ENCODE peak calls at places on chromosomes 6 and 20, in six cellular contexts. R, T, Y, P, S and W are unnamed samples.

GRCh38 chr6:38773338-38773737 is 58.2 kb downstream of the DNAH8 start:
- DNase-seq in S (no peak), P (peak; percentile 18), R (no peak), T (no peak), Y (no peak), W (no peak)

GRCh38 chr6:144266091-144266649 is 19.0 kb upstream of the UTRN start:
- DNase-seq in R (no peak), S (no peak), P (peak; percentile 9), T (no peak), Y (peak; percentile 29), W (peak; percentile 87)

GRCh38 chr6:89562114-89562815 is 76.3 kb downstream of the LYRM2 start:
- DNase-seq in Y (no peak), S (no peak), P (no peak), R (no peak), T (no peak), W (no peak)

GRCh38 chr6:163285689-163286088 is 128.8 kb upstream of the QKI start:
- DNase-seq in R (no peak), T (no peak), Y (no peak), P (no peak), S (no peak), W (no peak)

GRCh38 chr6:136793348-136793747 is 1.1 kb upstream of the MAP3K5 start:
- DNase-seq in S (no peak), T (no peak), R (no peak), P (no peak), Y (no peak), W (no peak)

GRCh38 chr6:93749191-93749590 is 329.8 kb upstream of the EPHA7 start:
- DNase-seq in R (no peak), S (no peak), P (no peak), T (no peak), Y (no peak), W (no peak)

GRCh38 chr20:19090332-19090731 is 122.1 kb upstream of the SLC24A3 start:
- DNase-seq in R (no peak), Y (no peak), P (no peak), S (no peak), T (no peak), W (no peak)

GRCh38 chr20:39829255-39829654 is 859.8 kb downstream of the MAFB start:
- DNase-seq in P (no peak), R (no peak), T (no peak), S (no peak), Y (no peak), W (no peak)

GRCh38 chr6:37889015-37889885 is 69.7 kb downstream of the ZFAND3 start:
- DNase-seq in T (no peak), Y (no peak), S (no peak), R (no peak), P (peak; percentile 56), W (no peak)

GRCh38 chr6:134921980-134922313 is 28.0 kb downstream of the ALDH8A1 start:
- DNase-seq in Y (no peak), S (no peak), P (no peak), T (no peak), R (no peak), W (no peak)

GRCh38 chr20:62772994-62773858 is 23.0 kb upstream of the MRGBP start:
- DNase-seq in S (no peak), P (peak; percentile 34), Y (no peak), R (no peak), T (no peak), W (no peak)

GRCh38 chr20:16283978-16284377 is 289.3 kb downstream of the KIF16B start:
- DNase-seq in R (no peak), Y (no peak), T (no peak), P (no peak), S (no peak), W (no peak)

GRCh38 chr6:7723041-7723447 is 2.9 kb upstream of the BMP6 start:
- DNase-seq in P (peak; percentile 86), T (peak; percentile 90), R (no peak), S (no peak), Y (peak; percentile 81), W (peak; percentile 89)

GRCh38 chr6:122789862-122790739 is 1.0 kb downstream of the SMPDL3A start:
- DNase-seq in S (peak; percentile 13), Y (no peak), P (peak; percentile 6), R (no peak), T (no peak), W (no peak)

DNA sequence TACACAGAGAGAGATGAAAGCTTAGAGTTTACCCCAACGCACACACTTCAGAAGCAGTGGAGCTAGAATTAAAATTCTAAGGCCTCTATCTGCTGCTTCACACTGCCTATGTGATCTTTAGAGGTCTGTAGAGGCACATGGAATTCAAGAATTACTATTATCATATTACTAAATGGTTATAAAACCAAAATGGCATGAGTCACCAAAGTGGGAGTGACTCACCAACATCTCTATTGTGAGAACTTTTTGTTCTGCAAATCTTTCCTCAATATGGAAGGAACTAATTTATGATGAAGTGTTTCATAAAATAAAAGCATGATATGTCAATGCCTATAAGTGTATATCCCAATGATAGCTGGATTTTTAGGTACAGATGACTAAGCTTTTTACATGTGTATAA is 28.5 kb upstream of the TMEM244 start:
- DNase-seq in T (no peak), S (no peak), P (peak; percentile 77), Y (no peak), R (no peak), W (no peak)
- TF ChIP-seq POLR2AphosphoS5 in T (no peak), S (no peak), P (no peak), Y (no peak), R (no peak), W (no peak)

GRCh38 chr6:34390531-34391013 is 1.9 kb downstream of the NUDT3 start:
- DNase-seq in R (no peak), S (no peak), T (no peak), P (no peak), Y (no peak), W (peak; percentile 32)

GRCh38 chr6:34392497-34393190 is at the start of gene NUDT3:
- DNase-seq in S (peak; percentile 84), R (peak; percentile 83), Y (peak; percentile 95), P (peak; percentile 96), T (peak; percentile 94), W (peak; percentile 97)

GRCh38 chr6:34389034-34389433 is 3.4 kb downstream of the NUDT3 start:
- DNase-seq in P (no peak), T (no peak), Y (no peak), S (no peak), R (no peak), W (peak; percentile 4)

GRCh38 chr6:34391711-34392496 is 565 bp downstream of the NUDT3 start:
- DNase-seq in Y (peak; percentile 55), T (no peak), S (peak; percentile 41), P (peak; percentile 61), R (no peak), W (peak; percentile 81)

DNA sequence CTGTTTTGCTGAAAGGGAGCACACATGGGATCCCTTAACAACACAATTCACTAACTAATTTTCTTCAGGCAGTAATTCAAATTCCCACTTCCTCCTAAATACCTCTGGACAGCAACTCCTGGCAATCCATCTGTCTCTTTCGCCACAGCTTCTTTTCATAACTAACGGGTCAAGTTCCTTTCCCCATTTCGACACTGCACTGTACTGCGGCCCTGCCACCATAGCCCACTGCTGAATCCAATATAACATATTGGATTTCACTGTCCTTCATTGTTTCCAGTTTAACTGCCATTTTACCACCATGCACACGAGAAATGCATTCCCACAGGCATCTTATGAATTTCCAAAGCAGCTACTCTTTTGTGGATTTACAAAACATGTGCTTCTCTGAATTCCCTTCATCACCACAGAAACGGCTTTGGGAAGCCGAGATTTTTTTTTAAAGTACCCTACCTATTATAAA is 1.4 kb downstream of the NUDT3 start:
- DNase-seq in R (no peak), T (no peak), P (peak; percentile 66), S (no peak), Y (no peak), W (peak; percentile 71)
- TF ChIP-seq POLR2AphosphoS5 in R (no peak), T (no peak), P (no peak), S (no peak), Y (no peak), W (peak; percentile 47)

GRCh38 chr20:37516697-37517370 is 4.2 kb upstream of the NNAT start:
- DNase-seq in S (no peak), R (no peak), P (no peak), T (no peak), Y (peak; percentile 23), W (no peak)
- TF ChIP-seq POLR2AphosphoS5 in S (no peak), R (no peak), P (no peak), T (no peak), Y (no peak), W (no peak)

GRCh38 chr6:156378853-156379252 is 398.3 kb upstream of the ARID1B start:
- DNase-seq in P (no peak), S (no peak), Y (no peak), R (no peak), T (no peak), W (no peak)

GRCh38 chr6:156387472-156387871 is 389.7 kb upstream of the ARID1B start:
- DNase-seq in Y (no peak), P (no peak), T (no peak), R (no peak), S (no peak), W (no peak)

GRCh38 chr6:156379392-156379910 is 397.7 kb upstream of the ARID1B start:
- DNase-seq in Y (no peak), P (no peak), T (no peak), S (no peak), R (no peak), W (no peak)

GRCh38 chr6:156379946-156380707 is 397.1 kb upstream of the ARID1B start:
- DNase-seq in P (peak; percentile 69), T (no peak), S (no peak), Y (no peak), R (no peak), W (no peak)

GRCh38 chr6:156383059-156383458 is 394.1 kb upstream of the ARID1B start:
- DNase-seq in R (no peak), T (no peak), S (no peak), P (no peak), Y (no peak), W (no peak)
- TF ChIP-seq POLR2AphosphoS5 in R (no peak), T (no peak), S (no peak), P (no peak), Y (no peak), W (no peak)

DNA sequence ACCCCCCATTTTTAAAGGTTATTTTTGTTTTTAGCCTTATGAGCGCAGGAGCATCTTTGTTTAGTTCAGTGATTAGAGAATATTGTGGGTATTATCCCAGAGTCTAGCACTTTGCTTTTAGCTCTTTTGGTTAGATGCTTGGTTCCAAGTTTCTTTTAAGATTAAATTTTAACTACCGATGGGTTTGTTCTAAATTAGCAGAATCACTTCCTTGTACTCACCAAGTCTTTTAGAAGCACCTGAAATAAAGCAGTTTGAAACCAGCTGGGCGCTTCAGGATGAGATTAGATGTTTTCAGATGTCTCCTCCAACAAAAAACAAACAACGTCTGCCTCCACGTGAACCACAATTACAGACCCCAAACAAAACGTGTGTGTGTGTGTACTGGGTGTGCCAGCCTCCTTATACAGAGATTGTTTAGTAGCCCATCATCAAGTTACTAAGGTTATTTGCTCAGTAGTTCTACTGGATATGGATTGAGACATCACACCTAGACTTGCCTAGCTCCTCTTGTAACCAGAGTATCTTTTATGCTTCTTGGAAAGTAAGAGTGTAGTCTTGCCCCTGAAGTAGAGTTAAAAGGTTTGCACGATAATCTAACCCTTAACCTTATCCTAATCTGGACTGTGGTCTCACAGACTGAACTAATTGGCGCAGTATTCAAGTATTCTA is 2.2 kb downstream of the DSTN start:
- DNase-seq in R (no peak), Y (no peak), T (no peak), P (no peak), S (no peak), W (no peak)
- TF ChIP-seq POLR2AphosphoS5 in R (no peak), Y (no peak), T (no peak), P (no peak), S (no peak), W (peak; percentile 16)